ENCODE peak calls at places on chromosomes 5 and 9, in ten cellular contexts. One of them, this sample, is unnamed.

GRCh38 chr9:82332774-82333152 is 344.2 kb downstream of the SPATA31D1 start:
- DNase-seq in activated CD8-positive, alpha-beta memory T cell treated with anti-CD3 and anti-CD28 coated beads, Interleukin-2, amount 50 U/mL, for 4 hours: no peak
- DNase-seq in fibroblast of the conjunctiva: no peak
- DNase-seq in ELR: peak
- DNase-seq in foreskin keratinocyte: peak
- DNase-seq in GM12892: no peak
- DNase-seq in germinal center: no peak
- DNase-seq in H9: no peak
- DNase-seq in GM13977: no peak
- DNase-seq in dorsolateral prefrontal cortex: no peak
- DNase-seq in this sample: no peak

GRCh38 chr5:93569295-93570164 is 11.5 kb downstream of the NR2F1-AS1 start:
- DNase-seq in GM12892: no peak
- DNase-seq in activated CD8-positive, alpha-beta memory T cell treated with anti-CD3 and anti-CD28 coated beads, Interleukin-2, amount 50 U/mL, for 4 hours: no peak
- DNase-seq in ELR: no peak
- DNase-seq in germinal center: no peak
- DNase-seq in H9: no peak
- DNase-seq in fibroblast of the conjunctiva: no peak
- DNase-seq in foreskin keratinocyte: no peak
- DNase-seq in GM13977: no peak
- DNase-seq in dorsolateral prefrontal cortex: no peak
- DNase-seq in this sample: peak

GRCh38 chr9:92671323-92671722 is 1.4 kb upstream of the IPPK start:
- DNase-seq in germinal center: no peak
- DNase-seq in dorsolateral prefrontal cortex: peak
- DNase-seq in ELR: peak
- DNase-seq in foreskin keratinocyte: peak
- DNase-seq in fibroblast of the conjunctiva: peak
- DNase-seq in activated CD8-positive, alpha-beta memory T cell treated with anti-CD3 and anti-CD28 coated beads, Interleukin-2, amount 50 U/mL, for 4 hours: no peak
- DNase-seq in H9: no peak
- DNase-seq in GM13977: no peak
- DNase-seq in GM12892: no peak
- DNase-seq in this sample: no peak

GRCh38 chr9:98823666-98824334 is 16.3 kb downstream of the GALNT12 start:
- DNase-seq in GM13977: no peak
- DNase-seq in foreskin keratinocyte: no peak
- DNase-seq in dorsolateral prefrontal cortex: no peak
- DNase-seq in fibroblast of the conjunctiva: no peak
- DNase-seq in germinal center: no peak
- DNase-seq in H9: no peak
- DNase-seq in GM12892: no peak
- DNase-seq in ELR: peak
- DNase-seq in activated CD8-positive, alpha-beta memory T cell treated with anti-CD3 and anti-CD28 coated beads, Interleukin-2, amount 50 U/mL, for 4 hours: no peak
- DNase-seq in this sample: no peak

GRCh38 chr5:146311278-146311677 is 27.4 kb upstream of the POU4F3 start:
- DNase-seq in GM12892: no peak
- DNase-seq in H9: no peak
- DNase-seq in GM13977: no peak
- DNase-seq in dorsolateral prefrontal cortex: no peak
- DNase-seq in foreskin keratinocyte: no peak
- DNase-seq in germinal center: no peak
- DNase-seq in activated CD8-positive, alpha-beta memory T cell treated with anti-CD3 and anti-CD28 coated beads, Interleukin-2, amount 50 U/mL, for 4 hours: no peak
- DNase-seq in fibroblast of the conjunctiva: no peak
- DNase-seq in ELR: no peak
- DNase-seq in this sample: no peak

GRCh38 chr5:81183811-81184748 is 49.0 kb upstream of the CKMT2 start:
- DNase-seq in fibroblast of the conjunctiva: no peak
- DNase-seq in GM12892: no peak
- DNase-seq in foreskin keratinocyte: no peak
- DNase-seq in germinal center: no peak
- DNase-seq in activated CD8-positive, alpha-beta memory T cell treated with anti-CD3 and anti-CD28 coated beads, Interleukin-2, amount 50 U/mL, for 4 hours: no peak
- DNase-seq in GM13977: no peak
- DNase-seq in dorsolateral prefrontal cortex: no peak
- DNase-seq in ELR: no peak
- DNase-seq in H9: no peak
- DNase-seq in this sample: no peak

GRCh38 chr5:157855404-157855994 is 3.4 kb downstream of the CLINT1 start:
- DNase-seq in foreskin keratinocyte: no peak
- DNase-seq in ELR: peak
- DNase-seq in GM13977: no peak
- DNase-seq in dorsolateral prefrontal cortex: peak
- DNase-seq in germinal center: no peak
- DNase-seq in GM12892: no peak
- DNase-seq in fibroblast of the conjunctiva: peak
- DNase-seq in H9: peak
- DNase-seq in activated CD8-positive, alpha-beta memory T cell treated with anti-CD3 and anti-CD28 coated beads, Interleukin-2, amount 50 U/mL, for 4 hours: no peak
- DNase-seq in this sample: peak

GRCh38 chr5:23631283-23632045 is 124.1 kb downstream of the PRDM9 start:
- DNase-seq in GM13977: no peak
- DNase-seq in foreskin keratinocyte: peak
- DNase-seq in H9: no peak
- DNase-seq in GM12892: no peak
- DNase-seq in activated CD8-positive, alpha-beta memory T cell treated with anti-CD3 and anti-CD28 coated beads, Interleukin-2, amount 50 U/mL, for 4 hours: no peak
- DNase-seq in dorsolateral prefrontal cortex: no peak
- DNase-seq in germinal center: no peak
- DNase-seq in ELR: no peak
- DNase-seq in fibroblast of the conjunctiva: peak
- DNase-seq in this sample: no peak

GRCh38 chr5:97124335-97124734 is 18.1 kb downstream of the LIX1 start:
- DNase-seq in foreskin keratinocyte: peak
- DNase-seq in activated CD8-positive, alpha-beta memory T cell treated with anti-CD3 and anti-CD28 coated beads, Interleukin-2, amount 50 U/mL, for 4 hours: no peak
- DNase-seq in GM12892: no peak
- DNase-seq in dorsolateral prefrontal cortex: no peak
- DNase-seq in fibroblast of the conjunctiva: no peak
- DNase-seq in H9: peak
- DNase-seq in GM13977: no peak
- DNase-seq in ELR: no peak
- DNase-seq in germinal center: no peak
- DNase-seq in this sample: no peak

GRCh38 chr5:94288937-94289336 is 329.5 kb downstream of the KIAA0825 start:
- DNase-seq in activated CD8-positive, alpha-beta memory T cell treated with anti-CD3 and anti-CD28 coated beads, Interleukin-2, amount 50 U/mL, for 4 hours: no peak
- DNase-seq in dorsolateral prefrontal cortex: no peak
- DNase-seq in GM12892: no peak
- DNase-seq in fibroblast of the conjunctiva: no peak
- DNase-seq in germinal center: no peak
- DNase-seq in H9: no peak
- DNase-seq in foreskin keratinocyte: no peak
- DNase-seq in GM13977: no peak
- DNase-seq in ELR: peak
- DNase-seq in this sample: no peak

GRCh38 chr9:121972501-121972981 is 120.6 kb downstream of the TTLL11 start:
- DNase-seq in activated CD8-positive, alpha-beta memory T cell treated with anti-CD3 and anti-CD28 coated beads, Interleukin-2, amount 50 U/mL, for 4 hours: no peak
- DNase-seq in foreskin keratinocyte: peak
- DNase-seq in GM12892: no peak
- DNase-seq in ELR: peak
- DNase-seq in dorsolateral prefrontal cortex: no peak
- DNase-seq in fibroblast of the conjunctiva: no peak
- DNase-seq in germinal center: peak
- DNase-seq in GM13977: no peak
- DNase-seq in H9: no peak
- DNase-seq in this sample: no peak

GRCh38 chr9:76180541-76180940 is 213.7 kb downstream of the RFK start:
- DNase-seq in H9: no peak
- DNase-seq in GM12892: no peak
- DNase-seq in GM13977: no peak
- DNase-seq in ELR: no peak
- DNase-seq in foreskin keratinocyte: peak
- DNase-seq in germinal center: no peak
- DNase-seq in fibroblast of the conjunctiva: no peak
- DNase-seq in activated CD8-positive, alpha-beta memory T cell treated with anti-CD3 and anti-CD28 coated beads, Interleukin-2, amount 50 U/mL, for 4 hours: no peak
- DNase-seq in dorsolateral prefrontal cortex: no peak
- DNase-seq in this sample: no peak

GRCh38 chr5:180605554-180606214 is 14.4 kb upstream of the SCGB3A1 start:
- DNase-seq in fibroblast of the conjunctiva: peak
- DNase-seq in GM12892: peak
- DNase-seq in dorsolateral prefrontal cortex: peak
- DNase-seq in H9: peak
- DNase-seq in activated CD8-positive, alpha-beta memory T cell treated with anti-CD3 and anti-CD28 coated beads, Interleukin-2, amount 50 U/mL, for 4 hours: peak
- DNase-seq in foreskin keratinocyte: no peak
- DNase-seq in germinal center: peak
- DNase-seq in GM13977: peak
- DNase-seq in ELR: peak
- DNase-seq in this sample: peak

GRCh38 chr5:136246122-136246521 is 53.2 kb upstream of the SMIM32 start:
- DNase-seq in activated CD8-positive, alpha-beta memory T cell treated with anti-CD3 and anti-CD28 coated beads, Interleukin-2, amount 50 U/mL, for 4 hours: no peak
- DNase-seq in fibroblast of the conjunctiva: no peak
- DNase-seq in ELR: no peak
- DNase-seq in dorsolateral prefrontal cortex: no peak
- DNase-seq in GM12892: no peak
- DNase-seq in foreskin keratinocyte: peak
- DNase-seq in H9: no peak
- DNase-seq in germinal center: no peak
- DNase-seq in GM13977: no peak
- DNase-seq in this sample: no peak

GRCh38 chr5:36252722-36253340 is 11.1 kb upstream of the NADK2 start:
- DNase-seq in H9: no peak
- DNase-seq in ELR: no peak
- DNase-seq in germinal center: no peak
- DNase-seq in GM13977: no peak
- DNase-seq in foreskin keratinocyte: no peak
- DNase-seq in activated CD8-positive, alpha-beta memory T cell treated with anti-CD3 and anti-CD28 coated beads, Interleukin-2, amount 50 U/mL, for 4 hours: no peak
- DNase-seq in GM12892: no peak
- DNase-seq in dorsolateral prefrontal cortex: no peak
- DNase-seq in fibroblast of the conjunctiva: peak
- DNase-seq in this sample: no peak

GRCh38 chr5:95543017-95543705 is 11.6 kb downstream of the SKIC3 start:
- DNase-seq in fibroblast of the conjunctiva: no peak
- DNase-seq in GM12892: no peak
- DNase-seq in ELR: peak
- DNase-seq in GM13977: no peak
- DNase-seq in activated CD8-positive, alpha-beta memory T cell treated with anti-CD3 and anti-CD28 coated beads, Interleukin-2, amount 50 U/mL, for 4 hours: no peak
- DNase-seq in dorsolateral prefrontal cortex: no peak
- DNase-seq in foreskin keratinocyte: no peak
- DNase-seq in H9: no peak
- DNase-seq in germinal center: no peak
- DNase-seq in this sample: no peak

GRCh38 chr9:3337515-3337914 is 188.3 kb downstream of the RFX3 start:
- DNase-seq in GM13977: no peak
- DNase-seq in foreskin keratinocyte: peak
- DNase-seq in fibroblast of the conjunctiva: peak
- DNase-seq in GM12892: no peak
- DNase-seq in ELR: peak
- DNase-seq in H9: no peak
- DNase-seq in activated CD8-positive, alpha-beta memory T cell treated with anti-CD3 and anti-CD28 coated beads, Interleukin-2, amount 50 U/mL, for 4 hours: no peak
- DNase-seq in germinal center: no peak
- DNase-seq in dorsolateral prefrontal cortex: no peak
- DNase-seq in this sample: no peak